ENCODE peak calls at places on chromosomes 1 and 21, in seven cellular contexts. H is GM12878, G is K562, V is H1, T is HCT116, Y is SK-N-SH, F is HepG2. K is an unnamed sample.

GRCh38 chr1:195569934-195570333 is 1038.3 kb downstream of the KCNT2 start:
- DNase-seq in H (no peak), Y (no peak), G (no peak), T (no peak), F (no peak), V (no peak), K (no peak)

GRCh38 chr1:197619008-197619640 is 156.2 kb downstream of the DENND1B start:
- DNase-seq in G (no peak), F (peak), H (no peak), V (no peak), Y (no peak), T (peak), K (peak)

GRCh38 chr1:172449012-172449584 is 5.2 kb upstream of the PIGC start:
- DNase-seq in G (no peak), F (peak), H (no peak), Y (no peak), T (no peak), V (no peak), K (no peak)

GRCh38 chr1:173201968-173202367 is 5.2 kb downstream of the TNFSF4 start:
- DNase-seq in Y (no peak), V (no peak), H (no peak), T (no peak), G (no peak), F (no peak), K (no peak)

GRCh38 chr1:21914468-21914867 is 22.6 kb downstream of the HSPG2 start:
- DNase-seq in F (no peak), H (no peak), V (no peak), T (no peak), Y (no peak), G (no peak), K (no peak)

GRCh38 chr1:27153927-27154358 is 982 bp downstream of the SLC9A1 start:
- DNase-seq in T (no peak), V (no peak), F (no peak), G (peak), Y (no peak), H (no peak), K (no peak)

GRCh38 chr1:244970236-244970652 is 105.9 kb upstream of the HNRNPU start:
- DNase-seq in G (peak), T (peak), F (peak), V (no peak), Y (peak), H (no peak), K (peak)

GRCh38 chr1:111275079-111275478 is 15.6 kb upstream of the CHIA start:
- DNase-seq in Y (peak), T (no peak), H (no peak), F (no peak), V (no peak), G (no peak), K (no peak)

GRCh38 chr1:167650266-167651160 is 20.5 kb downstream of the RCSD1 start:
- DNase-seq in G (no peak), H (no peak), Y (no peak), V (no peak), F (no peak), T (no peak), K (no peak)

GRCh38 chr21:37891953-37892352 is 24.3 kb downstream of the KCNJ6 start:
- DNase-seq in T (no peak), H (no peak), Y (no peak), V (no peak), G (no peak), F (no peak), K (no peak)

GRCh38 chr1:209733409-209734192 is 22.3 kb upstream of the TRAF3IP3 start:
- DNase-seq in G (no peak), H (no peak), T (no peak), V (no peak), F (no peak), Y (no peak), K (no peak)

GRCh38 chr1:15380606-15381508 is 28.8 kb upstream of the EFHD2 start:
- DNase-seq in V (no peak), F (no peak), T (no peak), Y (no peak), G (no peak), H (no peak), K (no peak)

GRCh38 chr1:8314346-8315280 is 3.3 kb upstream of the SLC45A1 start:
- DNase-seq in V (peak), T (peak), Y (peak), H (peak), G (peak), F (peak), K (peak)

GRCh38 chr1:30194046-30194619 is 529.3 kb downstream of the MATN1 start:
- DNase-seq in V (no peak), F (no peak), G (no peak), Y (no peak), T (no peak), H (no peak), K (no peak)

GRCh38 chr1:110672001-110672752 is 2.6 kb downstream of the KCNA3 start:
- DNase-seq in T (no peak), H (no peak), G (peak), V (no peak), Y (peak), F (no peak), K (no peak)

GRCh38 chr1:244199883-244200282 is 148.8 kb downstream of the ZBTB18 start:
- DNase-seq in Y (no peak), H (no peak), T (no peak), G (no peak), F (no peak), V (no peak), K (no peak)

GRCh38 chr1:2548068-2548589 is 8.0 kb upstream of the TNFRSF14 start:
- DNase-seq in H (peak), V (no peak), T (peak), F (peak), Y (peak), G (peak), K (peak)

GRCh38 chr1:192807968-192808587 is 761 bp upstream of the RGS2 start:
- DNase-seq in T (no peak), G (no peak), F (no peak), Y (no peak), V (no peak), H (no peak), K (no peak)

GRCh38 chr1:205301220-205301821 is 20.2 kb downstream of the NUAK2 start:
- DNase-seq in V (peak), F (peak), T (no peak), Y (no peak), H (no peak), G (no peak), K (peak)

GRCh38 chr1:209886219-209886536 is 51.8 kb upstream of the SYT14 start:
- DNase-seq in H (no peak), V (no peak), F (no peak), Y (no peak), G (no peak), T (no peak), K (peak)

DNA sequence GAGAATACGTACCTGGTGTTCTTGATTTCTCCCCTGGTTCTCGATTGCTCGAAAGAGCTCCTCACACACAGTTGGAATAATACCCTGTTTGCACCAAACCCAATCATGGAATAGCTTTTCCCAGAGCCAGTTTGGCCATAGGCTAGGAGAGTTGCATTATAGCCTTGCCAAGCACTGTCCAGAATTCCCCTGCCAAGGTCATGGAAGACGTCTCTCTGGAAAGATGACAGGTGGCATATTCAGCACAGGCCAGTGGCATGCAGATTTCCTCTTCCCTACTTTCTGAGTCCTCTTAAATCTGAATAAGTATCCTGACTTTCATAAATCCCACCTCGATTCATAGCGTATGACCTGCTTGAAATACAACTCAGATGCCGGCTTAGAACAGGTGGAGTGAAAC is 96.5 kb downstream of the SCCPDH start:
- DNase-seq in G (no peak), H (no peak), F (no peak), T (no peak), V (no peak), Y (no peak), K (no peak)
- TF ChIP-seq JUND in G (no peak), H (no peak), F (no peak), T (no peak), V (no peak), Y (no peak), K (no peak)

DNA sequence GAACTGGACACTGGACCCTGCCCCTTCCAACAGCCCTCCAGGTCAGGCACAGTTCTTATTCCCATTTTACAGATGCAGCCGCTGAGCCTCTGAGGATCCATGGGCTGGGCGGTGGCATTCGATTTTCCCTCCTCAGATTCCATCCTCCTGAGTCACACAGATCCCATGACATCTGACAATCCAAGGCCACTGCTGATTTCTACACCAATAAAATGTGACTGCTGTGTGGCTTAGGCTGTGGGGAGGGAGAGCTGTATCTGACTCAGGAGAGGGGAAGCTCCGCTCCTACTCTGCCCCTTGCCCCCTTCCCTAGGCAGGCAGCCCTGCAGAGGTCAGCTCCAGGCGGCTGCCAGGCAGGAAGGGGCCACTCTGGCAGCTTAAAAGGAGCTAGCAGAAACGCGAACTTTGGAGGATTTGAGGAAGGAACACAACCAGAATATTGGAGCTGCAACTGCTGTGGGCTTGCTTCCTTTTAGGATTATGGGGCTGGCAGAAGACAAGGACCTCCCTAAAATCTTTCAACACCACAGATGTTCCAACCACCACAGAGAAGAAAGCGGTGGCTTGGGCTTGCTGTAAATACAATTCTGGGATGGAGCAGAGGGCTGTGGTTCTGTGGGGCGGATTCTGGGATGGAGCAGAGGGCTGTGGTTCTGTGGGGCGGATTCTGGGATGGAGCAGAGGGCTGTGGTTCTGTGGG is 50.0 kb downstream of the MRPL37 start:
- DNase-seq in H (no peak), T (peak), F (peak), V (no peak), Y (no peak), G (no peak), K (no peak)
- TF ChIP-seq JUND in H (no peak), T (peak), F (no peak), V (peak), Y (peak), G (no peak), K (no peak)

GRCh38 chr1:106921186-106921585 is 135.3 kb upstream of the PRMT6 start:
- DNase-seq in T (no peak), G (no peak), Y (no peak), F (no peak), V (no peak), H (no peak), K (no peak)
- TF ChIP-seq JUND in T (no peak), G (no peak), Y (no peak), F (no peak), V (no peak), H (no peak), K (no peak)

GRCh38 chr1:228088586-228089498 is 6.3 kb downstream of the ARF1 start:
- DNase-seq in F (no peak), G (no peak), T (no peak), V (no peak), Y (no peak), H (no peak), K (no peak)
- TF ChIP-seq JUND in F (no peak), G (no peak), T (no peak), V (no peak), Y (no peak), H (no peak), K (no peak)

DNA sequence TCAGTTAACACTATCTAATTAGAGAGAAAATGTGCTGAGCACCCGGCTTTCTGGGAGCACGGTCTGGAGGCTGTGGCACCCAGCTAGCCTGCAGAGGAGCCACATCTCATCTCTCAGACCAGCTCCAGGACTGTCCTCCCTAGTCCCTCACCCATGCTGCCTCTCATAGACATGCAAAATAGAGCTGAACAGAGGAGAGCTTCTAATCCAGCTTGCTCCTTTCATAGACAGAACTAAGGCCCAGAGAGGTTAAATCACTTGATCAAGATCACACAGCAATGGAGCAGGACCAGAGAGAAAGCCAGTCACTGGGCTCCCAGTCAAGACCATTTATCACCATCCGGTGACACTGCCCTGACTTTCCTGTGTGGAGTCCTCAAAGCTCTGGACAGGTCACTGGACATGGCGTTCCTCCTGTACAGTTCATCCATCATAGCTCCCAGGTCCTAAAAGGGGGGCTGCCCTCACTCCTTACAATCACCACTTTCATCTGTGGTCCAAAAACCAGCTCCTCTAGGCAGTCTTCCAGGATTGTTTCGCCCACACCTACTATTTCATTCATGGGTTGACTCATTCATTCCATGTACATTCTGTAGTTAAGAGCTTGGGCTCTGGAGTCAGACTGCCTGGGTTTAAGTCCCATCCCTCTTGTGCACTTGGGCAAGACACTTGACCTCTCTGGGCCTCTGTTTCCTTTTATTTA is 8.8 kb upstream of the CAMK2N1 start:
- DNase-seq in F (no peak), T (peak), H (no peak), G (no peak), Y (no peak), V (no peak), K (no peak)
- TF ChIP-seq JUND in F (no peak), T (no peak), H (no peak), G (no peak), Y (peak), V (no peak), K (no peak)